ENCODE peak calls at places on chromosome 16, in seven cellular contexts. One of them, this sample, is unnamed.

GRCh38 chr16:10941127-10941933 is 938 bp downstream of the DEXI start:
- DNase-seq in gastrocnemius medialis: no peak
- DNase-seq in tibial artery: no peak
- DNase-seq in nephron progenitor cell: peak; percentile 22
- DNase-seq in WTC11: no peak
- DNase-seq in GM13977: no peak
- DNase-seq in psoas muscle: no peak
- DNase-seq in this sample: no peak

GRCh38 chr16:1534021-1535020 is 855 bp downstream of the TMEM204 start:
- DNase-seq in gastrocnemius medialis: no peak
- DNase-seq in tibial artery: no peak
- DNase-seq in nephron progenitor cell: peak; percentile 10
- DNase-seq in WTC11: no peak
- DNase-seq in GM13977: no peak
- DNase-seq in psoas muscle: no peak
- DNase-seq in this sample: no peak

GRCh38 chr16:61323456-61323855 is 712.8 kb downstream of the CDH8 start:
- DNase-seq in gastrocnemius medialis: no peak
- DNase-seq in tibial artery: no peak
- DNase-seq in nephron progenitor cell: no peak
- DNase-seq in WTC11: no peak
- DNase-seq in GM13977: no peak
- DNase-seq in psoas muscle: no peak
- DNase-seq in this sample: no peak

GRCh38 chr16:9040766-9041430 is 50.5 kb upstream of the HAPSTR1 start:
- DNase-seq in gastrocnemius medialis: no peak
- DNase-seq in tibial artery: no peak
- DNase-seq in nephron progenitor cell: no peak
- DNase-seq in WTC11: no peak
- DNase-seq in GM13977: no peak
- DNase-seq in psoas muscle: no peak
- DNase-seq in this sample: no peak

GRCh38 chr16:53821487-53821886 is 117.5 kb downstream of the FTO start:
- DNase-seq in gastrocnemius medialis: no peak
- DNase-seq in tibial artery: no peak
- DNase-seq in nephron progenitor cell: no peak
- DNase-seq in WTC11: no peak
- DNase-seq in GM13977: no peak
- DNase-seq in psoas muscle: no peak
- DNase-seq in this sample: no peak

GRCh38 chr16:31842864-31843263 is 30.7 kb upstream of the ZNF267 start:
- DNase-seq in gastrocnemius medialis: no peak
- DNase-seq in tibial artery: no peak
- DNase-seq in nephron progenitor cell: no peak
- DNase-seq in WTC11: no peak
- DNase-seq in GM13977: no peak
- DNase-seq in psoas muscle: no peak
- DNase-seq in this sample: no peak

GRCh38 chr16:63146251-63146650 is 1110.0 kb upstream of the CDH8 start:
- DNase-seq in gastrocnemius medialis: no peak
- DNase-seq in tibial artery: no peak
- DNase-seq in nephron progenitor cell: no peak
- DNase-seq in WTC11: no peak
- DNase-seq in GM13977: no peak
- DNase-seq in psoas muscle: no peak
- DNase-seq in this sample: no peak

GRCh38 chr16:23504453-23505179 is 5.7 kb downstream of the GGA2 start:
- DNase-seq in gastrocnemius medialis: peak; percentile 74
- DNase-seq in tibial artery: peak; percentile 82
- DNase-seq in nephron progenitor cell: no peak
- DNase-seq in WTC11: no peak
- DNase-seq in GM13977: peak; percentile 74
- DNase-seq in psoas muscle: peak; percentile 80
- DNase-seq in this sample: no peak

GRCh38 chr16:86512301-86512859 is 2.1 kb downstream of the FOXF1 start:
- DNase-seq in gastrocnemius medialis: no peak
- DNase-seq in tibial artery: no peak
- DNase-seq in nephron progenitor cell: no peak
- DNase-seq in WTC11: no peak
- DNase-seq in GM13977: no peak
- DNase-seq in psoas muscle: no peak
- DNase-seq in this sample: no peak

GRCh38 chr16:8182761-8183160 is 407.6 kb downstream of the TMEM114 start:
- DNase-seq in gastrocnemius medialis: no peak
- DNase-seq in tibial artery: no peak
- DNase-seq in nephron progenitor cell: peak; percentile 47
- DNase-seq in WTC11: no peak
- DNase-seq in GM13977: no peak
- DNase-seq in psoas muscle: no peak
- DNase-seq in this sample: no peak

GRCh38 chr16:78628526-78628925 is 529.1 kb downstream of the WWOX start:
- DNase-seq in gastrocnemius medialis: no peak
- DNase-seq in tibial artery: no peak
- DNase-seq in nephron progenitor cell: no peak
- DNase-seq in WTC11: no peak
- DNase-seq in GM13977: no peak
- DNase-seq in psoas muscle: no peak
- DNase-seq in this sample: no peak

GRCh38 chr16:22267764-22268163 is 29.4 kb upstream of the POLR3E start:
- DNase-seq in gastrocnemius medialis: peak; percentile 72
- DNase-seq in tibial artery: no peak
- DNase-seq in nephron progenitor cell: no peak
- DNase-seq in WTC11: no peak
- DNase-seq in GM13977: no peak
- DNase-seq in psoas muscle: peak; percentile 49
- DNase-seq in this sample: no peak

GRCh38 chr16:88941933-88942909 is 34.8 kb downstream of the CBFA2T3 start:
- DNase-seq in gastrocnemius medialis: no peak
- DNase-seq in tibial artery: no peak
- DNase-seq in nephron progenitor cell: peak; percentile 78
- DNase-seq in WTC11: peak; percentile 83
- DNase-seq in GM13977: peak; percentile 95
- DNase-seq in psoas muscle: peak; percentile 55
- DNase-seq in this sample: no peak
- TF ChIP-seq CTCF in gastrocnemius medialis: no peak
- TF ChIP-seq CTCF in tibial artery: peak; percentile 40
- TF ChIP-seq CTCF in nephron progenitor cell: peak; percentile 47
- TF ChIP-seq CTCF in WTC11: peak; percentile 83
- TF ChIP-seq CTCF in GM13977: peak; percentile 90
- TF ChIP-seq CTCF in psoas muscle: peak; percentile 78
- TF ChIP-seq CTCF in this sample: peak; percentile 83

DNA sequence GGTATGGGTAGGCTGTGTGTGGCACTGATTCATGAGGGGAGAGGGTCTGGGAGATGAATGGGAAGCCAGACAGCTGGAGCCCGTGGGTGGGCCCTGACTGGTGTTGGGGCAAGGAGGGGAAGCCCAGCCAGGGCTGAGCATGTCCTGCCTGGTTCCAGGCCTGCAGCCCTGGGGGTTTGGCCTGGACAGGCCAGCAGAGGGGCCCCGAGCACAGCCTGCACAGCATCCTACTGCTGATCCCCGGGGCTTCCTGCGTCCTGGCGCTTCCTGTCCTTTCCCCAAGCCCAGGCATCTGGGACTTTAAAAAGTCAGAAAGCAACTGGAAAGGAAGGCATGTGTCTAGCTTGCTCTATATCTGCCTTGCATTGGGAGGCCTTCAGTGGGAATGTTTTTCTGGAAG is 4.6 kb upstream of the MVD start:
- DNase-seq in gastrocnemius medialis: no peak
- DNase-seq in tibial artery: no peak
- DNase-seq in nephron progenitor cell: peak; percentile 26
- DNase-seq in WTC11: no peak
- DNase-seq in GM13977: no peak
- DNase-seq in psoas muscle: no peak
- DNase-seq in this sample: no peak
- TF ChIP-seq CTCF in gastrocnemius medialis: no peak
- TF ChIP-seq CTCF in tibial artery: no peak
- TF ChIP-seq CTCF in nephron progenitor cell: no peak
- TF ChIP-seq CTCF in WTC11: no peak
- TF ChIP-seq CTCF in GM13977: no peak
- TF ChIP-seq CTCF in psoas muscle: no peak
- TF ChIP-seq CTCF in this sample: no peak

GRCh38 chr16:70473446-70474319 is 19.3 kb downstream of the FCSK start:
- DNase-seq in gastrocnemius medialis: no peak
- DNase-seq in tibial artery: no peak
- DNase-seq in nephron progenitor cell: no peak
- DNase-seq in WTC11: no peak
- DNase-seq in GM13977: no peak
- DNase-seq in psoas muscle: no peak
- DNase-seq in this sample: no peak
- TF ChIP-seq CTCF in gastrocnemius medialis: no peak
- TF ChIP-seq CTCF in tibial artery: no peak
- TF ChIP-seq CTCF in nephron progenitor cell: no peak
- TF ChIP-seq CTCF in WTC11: no peak
- TF ChIP-seq CTCF in GM13977: peak; percentile 28
- TF ChIP-seq CTCF in psoas muscle: no peak
- TF ChIP-seq CTCF in this sample: no peak

DNA sequence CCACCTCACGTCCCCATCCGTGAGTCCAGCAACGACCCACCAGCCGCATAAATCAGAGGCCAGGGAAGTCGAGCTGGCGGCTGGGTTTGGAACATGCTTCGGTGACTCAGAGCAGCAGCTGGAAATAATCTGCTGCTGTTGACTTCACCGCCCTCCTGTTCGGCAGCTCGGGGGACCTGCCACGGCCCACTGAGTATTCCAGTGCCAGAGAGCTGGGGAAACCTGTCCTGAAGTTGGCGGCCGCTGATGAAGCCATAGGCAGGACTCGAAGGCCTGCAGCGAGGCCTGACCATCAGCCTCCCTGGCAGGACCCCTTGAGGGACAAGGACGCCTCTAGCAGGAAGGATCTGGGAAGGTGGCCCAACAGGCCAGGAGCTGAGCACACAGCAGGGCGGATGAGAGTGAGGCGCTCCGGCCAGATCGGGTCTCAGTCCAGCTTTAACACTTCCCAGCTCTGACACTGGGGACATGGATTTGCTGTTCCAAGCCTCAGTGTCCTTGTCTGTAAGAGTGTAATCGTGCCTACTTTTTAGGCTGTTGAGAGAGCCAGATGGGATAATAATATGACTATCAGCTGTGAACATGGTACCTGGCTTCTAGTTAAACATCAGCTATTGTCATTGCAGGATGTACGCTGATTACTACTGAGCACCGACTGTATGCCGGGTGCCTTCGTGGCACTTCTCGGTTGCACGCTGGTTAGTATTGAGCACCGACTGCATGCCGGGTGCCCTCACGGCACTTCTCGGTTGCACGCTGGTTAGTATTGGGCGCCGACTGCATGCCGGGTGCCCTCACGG is 50.4 kb upstream of the CIBAR2 start:
- DNase-seq in gastrocnemius medialis: peak; percentile 76
- DNase-seq in tibial artery: peak; percentile 89
- DNase-seq in nephron progenitor cell: peak; percentile 52
- DNase-seq in WTC11: no peak
- DNase-seq in GM13977: no peak
- DNase-seq in psoas muscle: peak; percentile 82
- DNase-seq in this sample: no peak
- TF ChIP-seq CTCF in gastrocnemius medialis: no peak
- TF ChIP-seq CTCF in tibial artery: no peak
- TF ChIP-seq CTCF in nephron progenitor cell: no peak
- TF ChIP-seq CTCF in WTC11: no peak
- TF ChIP-seq CTCF in GM13977: no peak
- TF ChIP-seq CTCF in psoas muscle: no peak
- TF ChIP-seq CTCF in this sample: no peak